ENCODE peak calls at places on chromosomes 13 and 19, in seven cellular contexts. Q, U, T, P, R, C and I are unnamed samples.
A peak's percentile ranks its signal among the peaks of the same experiment; 100 is the strongest.

GRCh38 chr13:65034266-65034665 is 2195.9 kb downstream of the PCDH9 start:
- DNase-seq in Q (no peak), U (no peak), T (no peak), P (no peak), R (no peak), C (no peak), I (no peak)

GRCh38 chr19:12885749-12886706 is 973 bp downstream of the KLF1 start:
- DNase-seq in Q (no peak), U (no peak), T (no peak), P (no peak), R (no peak), C (no peak), I (no peak)

GRCh38 chr19:53467503-53468262 is at the start of gene ZNF813:
- DNase-seq in Q (peak; percentile 89), U (peak; percentile 91), T (peak; percentile 95), P (peak; percentile 96), R (peak; percentile 97), C (peak; percentile 97), I (peak; percentile 97)

GRCh38 chr13:112726018-112726767 is 36.4 kb downstream of the ATP11A start:
- DNase-seq in Q (no peak), U (no peak), T (no peak), P (no peak), R (peak; percentile 54), C (no peak), I (no peak)

GRCh38 chr13:49219647-49220034 is 497 bp upstream of the MLNR start:
- DNase-seq in Q (no peak), U (no peak), T (no peak), P (no peak), R (no peak), C (no peak), I (no peak)

GRCh38 chr13:19596960-19597361 is 35.6 kb upstream of the TPTE2 start:
- DNase-seq in Q (no peak), U (no peak), T (no peak), P (no peak), R (no peak), C (no peak), I (no peak)

GRCh38 chr13:40452741-40453665 is 213.4 kb downstream of the FOXO1 start:
- DNase-seq in Q (no peak), U (no peak), T (no peak), P (no peak), R (no peak), C (no peak), I (peak; percentile 50)

GRCh38 chr19:30719189-30719990 is 347.2 kb downstream of the ZNF536 start:
- DNase-seq in Q (no peak), U (peak; percentile 80), T (no peak), P (peak; percentile 67), R (no peak), C (peak; percentile 69), I (peak; percentile 64)

GRCh38 chr13:63012016-63012415 is 1596.4 kb upstream of the PCDH20 start:
- DNase-seq in Q (no peak), U (no peak), T (no peak), P (no peak), R (no peak), C (no peak), I (no peak)

GRCh38 chr19:12825259-12826131 is 8.9 kb downstream of the RTBDN start:
- DNase-seq in Q (no peak), U (no peak), T (no peak), P (peak; percentile 76), R (no peak), C (no peak), I (no peak)

GRCh38 chr13:76148926-76149325 is 512.8 kb downstream of the LMO7 start:
- DNase-seq in Q (no peak), U (no peak), T (no peak), P (no peak), R (no peak), C (no peak), I (no peak)

GRCh38 chr13:81927347-81927746 is 1586.4 kb upstream of the SPRY2 start:
- DNase-seq in Q (no peak), U (no peak), T (no peak), P (peak; percentile 35), R (no peak), C (no peak), I (no peak)

GRCh38 chr19:40006273-40006691 is 9.4 kb downstream of the ZNF546 start:
- DNase-seq in Q (no peak), U (no peak), T (no peak), P (no peak), R (no peak), C (no peak), I (no peak)

GRCh38 chr13:113843063-113843654 is 20.7 kb downstream of the GAS6 start:
- DNase-seq in Q (no peak), U (no peak), T (no peak), P (no peak), R (peak; percentile 50), C (peak; percentile 14), I (no peak)

GRCh38 chr19:4536798-4537197 is 1.8 kb upstream of the PLIN5 start:
- DNase-seq in Q (no peak), U (peak; percentile 67), T (no peak), P (no peak), R (no peak), C (no peak), I (no peak)

GRCh38 chr19:17579523-17580244 is 24.2 kb downstream of the COLGALT1 start:
- DNase-seq in Q (no peak), U (peak; percentile 40), T (no peak), P (peak; percentile 73), R (no peak), C (peak; percentile 40), I (no peak)

GRCh38 chr13:39263033-39263432 is 224.8 kb downstream of the NHLRC3 start:
- DNase-seq in Q (no peak), U (peak; percentile 40), T (no peak), P (peak; percentile 58), R (no peak), C (peak; percentile 46), I (peak; percentile 9)

GRCh38 chr19:11323601-11324078 is 15.8 kb downstream of the RAB3D start:
- DNase-seq in Q (no peak), U (no peak), T (no peak), P (no peak), R (no peak), C (no peak), I (no peak)

GRCh38 chr13:112638157-112638750 is 50.3 kb upstream of the TUBGCP3 start:
- DNase-seq in Q (no peak), U (no peak), T (no peak), P (no peak), R (no peak), C (no peak), I (no peak)

GRCh38 chr19:55602104-55603001 is 2.3 kb downstream of the ZNF524 start:
- DNase-seq in Q (no peak), U (no peak), T (no peak), P (no peak), R (no peak), C (no peak), I (no peak)
- H3K4me1 ChIP-seq in Q (peaks cover 38% of the 10 kb centered on the region), U (peaks cover 13% of the 10 kb centered on the region), T (peaks cover 19% of the 10 kb centered on the region), P (peaks cover 6% of the 10 kb centered on the region), R (peaks cover 50% of the 10 kb centered on the region), C (no peaks in the 10 kb centered on the region), I (peaks cover 10% of the 10 kb centered on the region)

DNA sequence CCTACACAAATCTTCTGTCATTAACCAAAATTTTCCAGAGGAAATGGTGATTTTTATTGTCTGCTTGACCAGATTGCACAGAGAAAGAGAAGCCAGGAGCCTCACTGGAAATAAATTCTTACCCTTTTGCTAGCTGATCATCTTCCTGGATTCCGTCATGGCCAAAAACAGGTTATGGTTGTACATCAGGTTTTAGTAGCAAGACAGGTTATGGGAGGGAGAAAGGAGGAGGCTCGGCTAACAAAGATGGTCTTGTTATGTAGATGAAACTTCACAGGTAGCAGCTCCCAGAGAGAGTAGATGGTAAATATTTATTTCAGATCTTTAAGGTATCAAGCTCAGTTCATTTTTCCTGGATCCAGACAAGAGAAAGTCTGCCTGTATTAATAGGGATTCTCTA is 19.7 kb upstream of the CEACAM3 start:
- DNase-seq in Q (no peak), U (no peak), T (no peak), P (no peak), R (no peak), C (no peak), I (peak; percentile 81)
- H3K4me1 ChIP-seq in Q (peaks cover 32% of the 10 kb centered on the region), U (no peaks in the 10 kb centered on the region), T (peaks cover 23% of the 10 kb centered on the region), P (no peaks in the 10 kb centered on the region), R (peaks cover 6% of the 10 kb centered on the region), C (no peaks in the 10 kb centered on the region), I (no peaks in the 10 kb centered on the region)

DNA sequence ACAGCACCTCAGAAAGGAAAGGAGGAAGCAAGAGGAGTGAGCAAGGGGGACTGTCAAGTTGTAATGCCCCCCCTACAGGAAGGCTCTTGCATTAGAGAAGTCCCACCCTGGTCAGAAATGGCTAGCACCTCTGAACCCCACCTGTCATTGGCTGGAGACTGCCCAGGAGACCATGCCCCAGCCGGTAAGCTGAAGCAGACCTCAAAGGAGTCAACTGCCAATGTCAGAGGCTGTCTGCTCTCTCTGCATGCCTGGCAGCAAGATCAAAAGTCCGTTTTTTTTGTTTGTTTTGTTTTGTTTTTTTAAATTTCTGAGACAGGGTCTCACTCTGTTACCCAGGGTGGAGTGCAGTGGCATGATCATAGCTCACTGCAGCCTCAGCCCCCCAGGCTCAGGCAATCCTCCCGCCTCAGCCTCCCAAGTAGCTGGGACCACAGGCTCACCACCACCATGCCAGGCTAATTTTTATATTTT is 8.1 kb upstream of the BCL3 start:
- DNase-seq in Q (no peak), U (no peak), T (no peak), P (no peak), R (no peak), C (no peak), I (no peak)
- H3K4me1 ChIP-seq in Q (no peaks in the 10 kb centered on the region), U (peaks cover 47% of the 10 kb centered on the region), T (no peaks in the 10 kb centered on the region), P (no peaks in the 10 kb centered on the region), R (peaks cover 80% of the 10 kb centered on the region), C (peaks cover 7% of the 10 kb centered on the region), I (peaks cover 15% of the 10 kb centered on the region)

GRCh38 chr19:48877900-48878218 is 5.6 kb downstream of the PPP1R15A start:
- DNase-seq in Q (peak; percentile 29), U (no peak), T (no peak), P (no peak), R (no peak), C (no peak), I (no peak)
- H3K4me1 ChIP-seq in Q (peaks cover 32% of the 10 kb centered on the region), U (peaks cover 34% of the 10 kb centered on the region), T (peaks cover 34% of the 10 kb centered on the region), P (peaks cover 39% of the 10 kb centered on the region), R (peaks cover 54% of the 10 kb centered on the region), C (peaks cover 6% of the 10 kb centered on the region), I (peaks cover 17% of the 10 kb centered on the region)

DNA sequence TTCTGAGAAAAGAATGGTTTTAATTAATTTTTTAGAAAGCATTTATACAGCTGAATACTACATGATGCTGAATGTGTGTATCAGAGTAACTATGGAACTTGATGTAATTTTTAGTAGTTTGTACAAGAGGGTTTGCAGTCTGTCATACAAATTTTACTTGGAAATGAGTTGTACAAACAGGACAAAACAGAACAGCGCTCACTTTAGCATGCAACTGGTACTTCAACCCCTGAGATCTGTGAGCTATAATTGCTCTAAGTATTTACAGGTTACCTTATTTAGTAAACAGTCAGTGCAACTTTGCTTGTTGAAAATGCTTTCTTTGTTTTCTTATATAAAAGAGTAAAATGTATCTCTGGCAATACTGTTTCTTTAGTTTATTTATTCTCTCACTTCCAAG is 719 bp downstream of the TNFRSF19 start:
- DNase-seq in Q (no peak), U (no peak), T (no peak), P (no peak), R (no peak), C (no peak), I (no peak)
- H3K4me1 ChIP-seq in Q (no peaks in the 10 kb centered on the region), U (no peaks in the 10 kb centered on the region), T (no peaks in the 10 kb centered on the region), P (peaks cover 25% of the 10 kb centered on the region), R (peaks cover 18% of the 10 kb centered on the region), C (no peaks in the 10 kb centered on the region), I (peaks cover 2% of the 10 kb centered on the region)